ENCODE peak calls at places on chromosomes 12 and 14, in six cellular contexts. O, N, A, F, I and R are unnamed samples.
A peak's percentile ranks its signal among the peaks of the same experiment; 100 is the strongest.

GRCh38 chr12:7602287-7602686 is 63.4 kb downstream of the APOBEC1 start:
- DNase-seq in A (no peak), O (no peak), F (no peak), I (no peak), N (peak; percentile 11), R (no peak)

GRCh38 chr12:80936642-80937390 is 918 bp downstream of the LIN7A start:
- DNase-seq in I (peak; percentile 48), F (peak; percentile 75), N (peak; percentile 42), A (peak; percentile 89), O (peak; percentile 44), R (peak; percentile 85)

GRCh38 chr12:124613151-124613585 is 45.8 kb upstream of the NCOR2 start:
- DNase-seq in I (no peak), A (no peak), N (peak; percentile 36), O (peak; percentile 92), F (no peak), R (no peak)

GRCh38 chr12:114841557-114842251 is 157.7 kb upstream of the TBX3 start:
- DNase-seq in F (peak; percentile 82), N (no peak), O (no peak), A (peak; percentile 98), I (no peak), R (peak; percentile 41)

GRCh38 chr14:61555056-61555838 is 140.1 kb upstream of the HIF1A start:
- DNase-seq in O (no peak), A (no peak), N (peak; percentile 75), F (no peak), I (no peak), R (no peak)

GRCh38 chr14:80996049-80996901 is 40.9 kb downstream of the TSHR start:
- DNase-seq in N (peak; percentile 84), A (peak; percentile 36), F (no peak), I (no peak), O (peak; percentile 74), R (no peak)

GRCh38 chr12:121568971-121569808 is 11.6 kb downstream of the KDM2B start:
- DNase-seq in N (peak; percentile 49), I (no peak), O (peak; percentile 91), F (no peak), A (peak; percentile 60), R (no peak)

GRCh38 chr12:28129031-28129430 is 61.2 kb upstream of the CCDC91 start:
- DNase-seq in N (no peak), I (no peak), F (no peak), O (no peak), A (no peak), R (no peak)

GRCh38 chr14:53501361-53502320 is 348.5 kb upstream of the DDHD1 start:
- DNase-seq in N (peak; percentile 93), A (no peak), O (peak; percentile 86), I (no peak), F (no peak), R (no peak)

GRCh38 chr12:111457071-111457470 is 51.3 kb downstream of the SH2B3 start:
- DNase-seq in O (no peak), I (no peak), F (no peak), A (no peak), N (no peak), R (no peak)

GRCh38 chr12:52907092-52907810 is 2.4 kb upstream of the KRT8 start:
- DNase-seq in A (peak; percentile 84), N (no peak), F (peak; percentile 65), O (peak; percentile 68), I (no peak), R (no peak)

GRCh38 chr14:96098309-96098998 is 59.3 kb downstream of the C14orf132 start:
- DNase-seq in A (peak; percentile 88), N (peak; percentile 71), O (peak; percentile 76), F (peak; percentile 88), I (peak; percentile 45), R (peak; percentile 58)

GRCh38 chr14:55373784-55374725 is 37.6 kb downstream of the ATG14 start:
- DNase-seq in I (no peak), N (peak; percentile 77), O (peak; percentile 72), A (peak; percentile 48), F (no peak), R (no peak)

GRCh38 chr12:50387487-50387886 is 8.9 kb downstream of the FAM186A start:
- DNase-seq in O (no peak), I (no peak), A (no peak), F (peak; percentile 24), N (no peak), R (peak; percentile 43)

GRCh38 chr12:59627582-59627981 is 31.8 kb downstream of the SLC16A7 start:
- DNase-seq in I (no peak), O (no peak), F (no peak), N (no peak), A (no peak), R (no peak)

GRCh38 chr12:46455648-46456352 is 83.2 kb upstream of the SLC38A2 start:
- DNase-seq in O (no peak), F (no peak), I (no peak), A (no peak), N (no peak), R (no peak)

GRCh38 chr12:22038734-22039133 is 7.3 kb upstream of the CMAS start:
- DNase-seq in O (no peak), N (no peak), A (no peak), F (no peak), I (no peak), R (no peak)

GRCh38 chr14:91138511-91139359 is 24.9 kb downstream of the DGLUCY start:
- DNase-seq in F (peak; percentile 41), N (no peak), O (peak; percentile 35), I (no peak), A (peak; percentile 79), R (peak; percentile 66)

GRCh38 chr12:116076399-116076798 is 201.1 kb downstream of the MED13L start:
- DNase-seq in O (no peak), N (no peak), F (no peak), A (no peak), I (no peak), R (no peak)

GRCh38 chr12:100718212-100718611 is 76.4 kb upstream of the ANO4 start:
- DNase-seq in F (no peak), A (peak; percentile 97), N (no peak), I (no peak), O (peak; percentile 64), R (no peak)

GRCh38 chr14:73888460-73888725 is 1.7 kb downstream of the ZNF410 start:
- DNase-seq in O (peak; percentile 40), F (no peak), A (no peak), I (no peak), N (no peak), R (no peak)

GRCh38 chr14:20278414-20278813 is 27.3 kb downstream of the TTC5 start:
- DNase-seq in F (no peak), A (no peak), N (peak; percentile 23), O (peak; percentile 16), I (no peak), R (no peak)

GRCh38 chr14:89264196-89264800 is 152.7 kb downstream of the FOXN3 start:
- DNase-seq in F (no peak), A (no peak), O (no peak), I (no peak), N (no peak), R (no peak)
- H3K9ac ChIP-seq in F (no peak overlapping the region), A (no peak overlapping the region), O (no peak overlapping the region), I (no peak overlapping the region), N (no peak overlapping the region), R (no peak overlapping the region)

GRCh38 chr12:82625523-82625922 is 61.2 kb upstream of the TMTC2 start:
- DNase-seq in O (no peak), N (no peak), A (peak; percentile 3), F (no peak), I (peak; percentile 27), R (no peak)

GRCh38 chr12:82619644-82620043 is 67.1 kb upstream of the TMTC2 start:
- DNase-seq in F (no peak), A (no peak), I (no peak), N (no peak), O (no peak), R (no peak)

DNA sequence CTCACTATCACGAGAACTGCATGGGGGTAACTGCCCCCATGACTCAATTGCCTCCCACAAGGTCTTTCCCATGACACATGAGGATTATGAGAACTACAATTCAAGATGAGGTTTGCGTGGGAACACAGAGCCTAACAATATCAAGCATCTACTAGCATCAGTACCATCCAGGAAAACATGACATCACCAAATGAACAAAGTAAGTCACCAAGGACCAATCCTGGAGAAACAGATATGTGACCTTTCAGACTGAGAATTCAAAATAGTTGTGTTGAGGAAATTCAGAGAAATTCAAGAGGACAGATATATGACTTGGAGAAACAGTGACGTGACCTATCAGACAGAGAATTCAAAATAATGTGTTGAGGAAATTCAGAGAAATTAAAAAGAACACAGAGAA is 65.8 kb upstream of the TMTC2 start:
- DNase-seq in N (no peak), O (no peak), A (no peak), I (no peak), F (no peak), R (no peak)
- H2BK15ac ChIP-seq in N (no peak overlapping the region), O (no peak overlapping the region), A (no peak overlapping the region), I (no peak overlapping the region), F (no peak overlapping the region), R (no peak overlapping the region)

GRCh38 chr14:103879118-103879569 is 31.8 kb upstream of the PPP1R13B start:
- DNase-seq in I (no peak), O (no peak), F (no peak), A (no peak), N (no peak), R (no peak)

GRCh38 chr14:103880986-103881926 is 33.9 kb upstream of the PPP1R13B start:
- DNase-seq in F (no peak), O (no peak), N (no peak), I (no peak), A (no peak), R (no peak)

GRCh38 chr14:103878180-103878579 is 30.8 kb upstream of the PPP1R13B start:
- DNase-seq in A (no peak), I (no peak), N (no peak), O (no peak), F (no peak), R (no peak)

GRCh38 chr14:103880334-103880985 is 33.1 kb upstream of the PPP1R13B start:
- DNase-seq in O (no peak), I (no peak), A (no peak), F (no peak), N (peak; percentile 51), R (no peak)

GRCh38 chr14:103879570-103880333 is 32.4 kb upstream of the PPP1R13B start:
- DNase-seq in F (peak; percentile 69), O (no peak), A (peak; percentile 57), N (no peak), I (no peak), R (no peak)
- H3K9ac ChIP-seq in F (no peak overlapping the region), O (no peak overlapping the region), A (peak overlapping the region; percentile 43), N (no peak overlapping the region), I (no peak overlapping the region), R (no peak overlapping the region)

DNA sequence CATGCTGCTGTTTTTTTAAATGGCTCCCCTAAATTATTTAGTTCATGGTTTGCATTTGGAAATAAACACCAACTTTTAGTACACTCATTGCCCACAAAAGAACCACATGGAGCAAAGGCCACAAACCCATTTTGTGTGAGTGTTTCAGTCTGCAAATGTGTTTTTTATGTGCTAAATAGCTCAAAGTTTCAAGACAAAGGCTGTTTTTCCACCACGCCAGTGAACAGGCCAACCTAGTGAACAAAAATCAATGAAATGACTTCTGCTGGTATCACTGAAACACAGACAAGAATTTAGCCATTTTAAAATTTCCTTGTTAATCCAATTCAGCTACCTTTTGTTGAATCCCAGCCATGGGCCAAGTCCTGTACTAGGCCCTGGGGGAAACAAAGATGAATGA is 52.3 kb downstream of the PLXNC1 start:
- DNase-seq in O (no peak), I (no peak), N (no peak), A (no peak), F (no peak), R (no peak)
- H2BK15ac ChIP-seq in O (no peak overlapping the region), I (no peak overlapping the region), N (no peak overlapping the region), A (no peak overlapping the region), F (no peak overlapping the region), R (no peak overlapping the region)